ENCODE peak calls at places on chromosome 4, in five cellular contexts. Y is HFF-Myc, H is astrocyte of the spinal cord, I is cardiac fibroblast, P is MM.1S. J is an unnamed sample.

GRCh38 chr4:1967512-1968149 is 41.1 kb downstream of the NELFA start:
- DNase-seq in H (peak), Y (no peak), I (no peak), P (no peak), J (no peak)

GRCh38 chr4:41573458-41574129 is 35.6 kb downstream of the LIMCH1 start:
- DNase-seq in H (no peak), P (no peak), I (no peak), Y (no peak), J (peak)

GRCh38 chr4:125042031-125042430 is 272.7 kb upstream of the FAT4 start:
- DNase-seq in Y (no peak), I (no peak), P (no peak), H (no peak), J (no peak)

GRCh38 chr4:108821056-108821925 is 58.4 kb upstream of the ETNPPL start:
- DNase-seq in Y (no peak), P (no peak), I (peak), H (no peak), J (no peak)

GRCh38 chr4:48742412-48742811 is 37.7 kb downstream of the FRYL start:
- DNase-seq in P (no peak), H (no peak), I (peak), Y (no peak), J (no peak)

GRCh38 chr4:99803702-99804101 is 12.9 kb upstream of the DAPP1 start:
- DNase-seq in H (no peak), P (no peak), Y (no peak), I (no peak), J (no peak)

GRCh38 chr4:53830511-53830910 is 233.9 kb downstream of the CHIC2 start:
- DNase-seq in Y (no peak), H (no peak), I (no peak), P (no peak), J (no peak)

GRCh38 chr4:13159041-13159620 is 325.0 kb downstream of the RAB28 start:
- DNase-seq in I (no peak), H (no peak), Y (no peak), P (no peak), J (no peak)

GRCh38 chr4:187499961-187500360 is 495.6 kb upstream of the ZFP42 start:
- DNase-seq in H (no peak), I (no peak), P (no peak), Y (no peak), J (no peak)

GRCh38 chr4:33323393-33323792 is 2603.2 kb downstream of the PCDH7 start:
- DNase-seq in H (no peak), I (no peak), P (no peak), Y (no peak), J (no peak)

GRCh38 chr4:26838055-26838842 is 22.4 kb upstream of the STIM2 start:
- DNase-seq in I (no peak), H (peak), P (no peak), Y (no peak), J (no peak)

GRCh38 chr4:154595807-154596206 is 5.3 kb upstream of the FGA start:
- DNase-seq in P (no peak), I (peak), H (no peak), Y (no peak), J (no peak)

GRCh38 chr4:19711871-19712270 is 539.8 kb upstream of the SLIT2 start:
- DNase-seq in Y (peak), H (peak), P (no peak), I (peak), J (peak)

GRCh38 chr4:148056879-148057278 is 325.0 kb downstream of the ARHGAP10 start:
- DNase-seq in I (peak), Y (peak), H (peak), P (peak), J (no peak)

GRCh38 chr4:179843370-179843769 is 2399.8 kb upstream of the TENM3 start:
- DNase-seq in Y (no peak), P (no peak), I (no peak), H (peak), J (no peak)

GRCh38 chr4:41373221-41373620 is 116.5 kb downstream of the UCHL1 start:
- DNase-seq in P (no peak), Y (no peak), I (no peak), H (no peak), J (no peak)

GRCh38 chr4:38743866-38744265 is 38.9 kb downstream of the TLR10 start:
- DNase-seq in I (peak), H (no peak), Y (peak), P (no peak), J (no peak)

GRCh38 chr4:150152764-150153163 is 74.5 kb downstream of the DCLK2 start:
- DNase-seq in I (peak), P (no peak), H (peak), Y (no peak), J (no peak)

GRCh38 chr4:125315571-125316390 is 1.0 kb downstream of the FAT4 start:
- DNase-seq in P (peak), I (peak), Y (no peak), H (peak), J (no peak)

GRCh38 chr4:39568805-39569204 is 41.6 kb upstream of the UGDH start:
- DNase-seq in H (no peak), P (peak), Y (no peak), I (peak), J (no peak)

GRCh38 chr4:176034498-176034897 is 31.1 kb upstream of the WDR17 start:
- DNase-seq in I (peak), Y (peak), H (peak), P (peak), J (peak)

GRCh38 chr4:87973283-87974169 is 2.0 kb upstream of the SPP1 start:
- DNase-seq in Y (peak), I (peak), P (peak), H (peak), J (peak)

GRCh38 chr4:176534566-176534965 is 214.8 kb downstream of the SPCS3 start:
- DNase-seq in I (peak), P (no peak), H (peak), Y (peak), J (peak)

GRCh38 chr4:86927843-86928395 is 6.9 kb upstream of the AFF1 start:
- DNase-seq in H (peak), P (no peak), Y (no peak), I (peak), J (peak)

GRCh38 chr4:73127839-73128448 is 58.4 kb upstream of the COX18 start:
- DNase-seq in I (peak), Y (no peak), P (no peak), H (no peak), J (no peak)

GRCh38 chr4:7699040-7699439 is 240.6 kb downstream of the AFAP1 start:
- DNase-seq in H (peak), P (no peak), Y (peak), I (peak), J (peak)

GRCh38 chr4:13546374-13546854 is 2.1 kb upstream of the NKX3-2 start:
- DNase-seq in Y (no peak), H (no peak), I (no peak), P (no peak), J (no peak)

GRCh38 chr4:138239496-138239895 is 2.7 kb downstream of the SLC7A11 start:
- DNase-seq in Y (no peak), P (no peak), H (no peak), I (no peak), J (no peak)
- H3K4me3 ChIP-seq in Y (peak), P (no peak), H (peak), I (peak), J (peak)

GRCh38 chr4:140856692-140857091 is 100.5 kb upstream of the TBC1D9 start:
- DNase-seq in I (peak), Y (peak), P (no peak), H (peak), J (no peak)
- H3K4me3 ChIP-seq in I (no peak), Y (no peak), P (no peak), H (no peak), J (no peak)

DNA sequence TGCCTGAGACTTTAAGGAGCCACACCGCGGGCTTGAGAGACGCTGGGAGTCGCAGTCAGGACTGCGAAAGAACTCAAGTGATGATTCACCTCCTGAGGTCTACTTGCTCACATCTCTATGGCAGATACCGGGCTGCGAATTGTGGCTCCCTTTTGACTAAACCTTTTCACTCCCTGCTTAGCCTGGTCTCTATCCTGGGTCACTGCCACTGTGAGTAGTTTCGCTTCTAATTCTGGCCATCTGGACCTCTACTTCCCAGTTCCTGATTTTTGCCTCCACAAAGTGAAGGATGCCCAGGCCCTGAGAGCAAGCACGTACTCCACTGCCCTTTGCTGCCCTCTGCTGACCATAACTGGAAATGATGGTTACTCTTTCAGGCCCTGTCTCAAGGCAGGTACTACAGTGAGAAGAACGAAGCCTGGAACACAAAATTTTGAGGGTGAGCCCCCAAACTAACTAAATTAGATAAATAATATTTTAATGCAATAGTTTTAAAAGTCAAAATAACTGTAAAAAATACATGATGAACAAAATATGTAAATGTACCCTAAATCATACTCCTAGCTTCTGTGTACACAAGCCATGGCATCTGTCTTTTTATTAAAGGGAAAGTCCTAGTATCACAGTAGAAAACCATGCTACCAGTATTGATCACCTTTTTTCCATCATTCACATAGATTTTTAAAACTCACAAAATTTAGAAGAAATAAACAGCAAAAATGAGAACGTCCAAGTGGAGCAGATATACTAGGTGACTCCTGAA is 16.7 kb downstream of the MAD2L1 start:
- DNase-seq in Y (peak), H (peak), P (peak), I (peak), J (peak)
- H3K4me3 ChIP-seq in Y (peak), H (peak), P (no peak), I (peak), J (peak)

GRCh38 chr4:76781698-76782595 is 116.0 kb downstream of the SOWAHB start:
- DNase-seq in H (peak), Y (peak), P (peak), I (peak), J (peak)

GRCh38 chr4:76783836-76784235 is 114.1 kb downstream of the SOWAHB start:
- DNase-seq in Y (no peak), P (no peak), H (peak), I (peak), J (no peak)

GRCh38 chr4:76780781-76781697 is 116.9 kb downstream of the SOWAHB start:
- DNase-seq in H (no peak), I (no peak), P (no peak), Y (no peak), J (no peak)

GRCh38 chr4:76782837-76783236 is 115.1 kb downstream of the SOWAHB start:
- DNase-seq in Y (no peak), H (peak), P (no peak), I (peak), J (peak)

DNA sequence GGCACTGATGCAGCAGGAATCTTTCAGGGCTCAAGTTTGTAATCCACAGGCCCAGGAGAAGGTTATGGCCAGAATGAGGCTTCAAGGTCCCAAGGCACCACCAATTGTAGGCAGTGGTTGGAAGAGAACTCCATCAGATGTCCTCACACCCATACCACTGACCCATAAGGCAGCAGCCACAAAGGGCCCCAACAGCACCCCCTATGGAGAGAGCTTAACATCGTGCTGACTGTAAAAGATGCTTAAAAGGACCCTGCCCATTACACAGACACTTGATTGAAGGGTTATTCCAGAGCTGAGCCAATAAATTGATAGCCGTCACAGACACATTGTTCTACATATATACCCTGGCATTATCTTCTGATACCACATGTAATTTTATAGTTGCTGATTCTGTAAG is 113.7 kb downstream of the SOWAHB start:
- DNase-seq in P (no peak), Y (no peak), H (no peak), I (peak), J (no peak)
- H3K4me3 ChIP-seq in P (no peak), Y (no peak), H (no peak), I (no peak), J (no peak)

GRCh38 chr4:144647095-144647959 is 1.4 kb downstream of the HHIP start:
- DNase-seq in Y (no peak), H (peak), P (no peak), I (peak), J (no peak)

GRCh38 chr4:144645621-144646522 is at the start of gene HHIP:
- DNase-seq in P (no peak), I (peak), H (peak), Y (no peak), J (no peak)

GRCh38 chr4:144646523-144647094 is 653 bp downstream of the HHIP start:
- DNase-seq in I (peak), P (no peak), Y (no peak), H (peak), J (no peak)

GRCh38 chr4:144644368-144645101 is 1.4 kb upstream of the HHIP start:
- DNase-seq in Y (no peak), H (peak), I (peak), P (no peak), J (no peak)

GRCh38 chr4:144645102-144645469 is 870 bp upstream of the HHIP start:
- DNase-seq in Y (no peak), I (peak), P (no peak), H (peak), J (no peak)
- H3K4me3 ChIP-seq in Y (peak), I (peak), P (no peak), H (peak), J (no peak)

GRCh38 chr4:576991-577498 is 950 bp upstream of the TMEM271 start:
- DNase-seq in H (no peak), P (no peak), Y (no peak), I (no peak), J (no peak)

GRCh38 chr4:575281-576141 is 584 bp downstream of the TMEM271 start:
- DNase-seq in H (peak), P (no peak), Y (no peak), I (peak), J (no peak)

GRCh38 chr4:574346-575161 is 1.5 kb downstream of the TMEM271 start:
- DNase-seq in P (no peak), Y (no peak), H (no peak), I (no peak), J (no peak)

GRCh38 chr4:577499-578450 is 1.7 kb upstream of the TMEM271 start:
- DNase-seq in P (no peak), I (peak), Y (no peak), H (peak), J (no peak)

DNA sequence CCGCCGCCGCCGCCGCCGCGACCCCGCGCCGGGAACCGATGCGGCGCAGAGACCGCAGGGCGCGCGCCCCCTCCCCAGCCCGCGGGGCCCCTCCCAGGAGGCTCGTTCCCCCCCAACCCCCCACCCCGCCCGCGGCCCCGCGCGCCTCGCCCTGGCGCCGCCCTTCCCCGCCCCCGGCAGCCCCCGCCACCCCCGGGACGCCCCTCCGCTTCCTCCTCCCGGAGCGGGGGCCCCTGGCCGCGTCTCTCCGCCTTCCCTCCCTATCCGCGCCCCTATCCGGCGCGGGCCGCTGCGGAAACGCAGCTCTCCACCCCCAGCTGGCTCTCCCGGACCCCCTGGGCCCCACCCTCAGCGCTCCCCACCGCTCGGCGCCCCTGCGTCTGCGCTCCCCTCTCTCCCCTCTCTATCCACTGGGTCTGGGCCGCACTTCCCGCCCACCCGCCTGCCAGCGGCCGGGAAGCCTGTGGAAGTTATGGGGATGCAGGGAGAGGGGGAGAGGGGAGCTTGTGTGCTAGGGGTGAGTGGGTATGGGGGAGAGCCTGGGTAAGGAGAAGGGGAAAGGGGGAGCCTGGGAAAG is at the start of gene TMEM271:
- DNase-seq in I (no peak), H (no peak), Y (no peak), P (no peak), J (no peak)
- H3K4me3 ChIP-seq in I (no peak), H (no peak), Y (no peak), P (no peak), J (no peak)

GRCh38 chr4:119020158-119020557 is 115.5 kb upstream of the MYOZ2 start:
- DNase-seq in H (no peak), Y (no peak), P (no peak), I (no peak), J (no peak)
- H3K4me3 ChIP-seq in H (no peak), Y (no peak), P (no peak), I (no peak), J (no peak)

DNA sequence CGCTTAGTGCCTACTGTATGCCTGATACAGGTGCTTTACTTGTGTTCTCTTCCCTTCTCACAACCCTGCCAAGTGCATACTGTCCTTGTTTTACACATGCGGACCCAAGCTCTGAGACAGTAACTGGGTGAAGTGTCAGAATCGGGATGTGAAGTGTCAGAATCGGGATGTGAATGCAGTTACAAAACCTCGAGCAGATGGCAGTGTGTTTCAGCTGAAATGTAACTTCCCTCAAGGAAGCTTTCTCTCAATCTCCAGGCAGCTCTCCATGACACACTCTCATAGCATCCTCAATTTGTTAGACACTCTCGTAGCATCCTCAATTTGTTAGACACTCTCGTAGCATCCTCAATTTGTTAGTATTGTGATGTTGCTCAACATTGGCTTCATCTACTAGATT is 1.0 kb upstream of the HPSE start:
- DNase-seq in P (no peak), Y (no peak), H (no peak), I (no peak), J (no peak)
- H3K4me3 ChIP-seq in P (no peak), Y (no peak), H (no peak), I (no peak), J (no peak)

GRCh38 chr4:153472122-153473037 is 6.2 kb downstream of the TMEM131L start:
- DNase-seq in Y (no peak), P (no peak), I (no peak), H (no peak), J (no peak)
- H3K4me3 ChIP-seq in Y (no peak), P (no peak), I (no peak), H (no peak), J (no peak)